ENCODE peak calls at places on chromosomes 2 and 18, in five cellular contexts. U is amniotic stem cell; Z is mesendoderm; J is activated CD8-positive, alpha-beta memory T cell treated with anti-CD3 and anti-CD28 coated beads, Interleukin-2, amount 10 ng/mL, durations not matched to agents 7 days and 5 days; X is MV-4-11. L is an unnamed sample.

GRCh38 chr2:217947341-217948316 is 55.2 kb downstream of the TNS1 start:
- DNase-seq in J (no peak), X (no peak), U (no peak), Z (peak), L (no peak)

GRCh38 chr18:57353940-57354461 is 1.6 kb downstream of the ST8SIA3 start:
- DNase-seq in U (no peak), Z (peak), X (no peak), J (no peak), L (no peak)

GRCh38 chr18:25349926-25350560 is 1.9 kb downstream of the ZNF521 start:
- DNase-seq in X (no peak), J (no peak), Z (peak), U (no peak), L (no peak)

GRCh38 chr18:49544362-49544761 is 17.5 kb upstream of the LIPG start:
- DNase-seq in U (no peak), J (no peak), X (no peak), Z (no peak), L (no peak)

GRCh38 chr2:226334981-226335720 is 464.5 kb downstream of the IRS1 start:
- DNase-seq in Z (no peak), U (no peak), J (no peak), X (no peak), L (no peak)

GRCh38 chr2:75410702-75411101 is 150.0 kb downstream of the EVA1A start:
- DNase-seq in J (no peak), X (no peak), Z (no peak), U (no peak), L (no peak)

GRCh38 chr18:51273435-51273834 is 76.0 kb upstream of the MEX3C start:
- DNase-seq in X (no peak), J (no peak), U (no peak), Z (peak), L (no peak)

GRCh38 chr18:49135871-49136270 is 185.1 kb upstream of the SMAD7 start:
- DNase-seq in J (no peak), X (peak), U (no peak), Z (peak), L (no peak)

GRCh38 chr18:60568211-60568610 is 195.6 kb upstream of the MC4R start:
- DNase-seq in U (no peak), J (no peak), Z (no peak), X (peak), L (no peak)

GRCh38 chr2:79723830-79724229 is 211.0 kb downstream of the CTNNA2 start:
- DNase-seq in U (peak), X (no peak), J (no peak), Z (no peak), L (peak)

GRCh38 chr2:130185896-130186295 is 3.8 kb downstream of the MZT2B start:
- DNase-seq in U (no peak), J (no peak), Z (no peak), X (no peak), L (no peak)

GRCh38 chr18:48216639-48217280 is 192.4 kb downstream of the ZBTB7C start:
- DNase-seq in U (no peak), Z (no peak), X (no peak), J (no peak), L (no peak)

GRCh38 chr2:221747289-221747972 is 175.3 kb upstream of the EPHA4 start:
- DNase-seq in Z (no peak), X (peak), J (no peak), U (no peak), L (no peak)

GRCh38 chr2:100610381-100610831 is 47.6 kb downstream of the PDCL3 start:
- DNase-seq in Z (peak), J (peak), U (no peak), X (peak), L (peak)

GRCh38 chr2:173750332-173750731 is 214.8 kb downstream of the SP3 start:
- DNase-seq in J (no peak), X (no peak), Z (peak), U (no peak), L (no peak)

GRCh38 chr18:47594621-47595086 is 335.8 kb downstream of the SMAD2 start:
- DNase-seq in J (no peak), X (no peak), Z (no peak), U (no peak), L (no peak)

GRCh38 chr2:20931346-20931745 is 108.4 kb upstream of the LDAH start:
- DNase-seq in Z (no peak), X (no peak), U (no peak), J (no peak), L (no peak)

GRCh38 chr2:181876614-181877063 is 14.9 kb upstream of the ITPRID2 start:
- DNase-seq in U (no peak), Z (no peak), J (no peak), X (peak), L (no peak)

GRCh38 chr2:113685471-113685870 is 58.4 kb downstream of the RABL2A start:
- DNase-seq in X (no peak), U (no peak), J (no peak), Z (no peak), L (no peak)

GRCh38 chr2:12603781-12604180 is 113.0 kb upstream of the TRIB2 start:
- DNase-seq in U (no peak), J (no peak), Z (no peak), X (no peak), L (no peak)

GRCh38 chr2:239395524-239395923 is 5.3 kb downstream of the HDAC4 start:
- DNase-seq in J (no peak), Z (no peak), X (no peak), U (no peak), L (no peak)

GRCh38 chr2:51006641-51007040 is 25.3 kb downstream of the NRXN1 start:
- DNase-seq in U (no peak), X (no peak), J (no peak), Z (no peak), L (no peak)

GRCh38 chr2:26693287-26693849 is 846 bp downstream of the KCNK3 start:
- DNase-seq in U (no peak), X (no peak), Z (no peak), J (no peak), L (no peak)

GRCh38 chr2:172350844-172351480 is 76.4 kb upstream of the ITGA6 start:
- DNase-seq in Z (no peak), X (peak), J (no peak), U (no peak), L (no peak)

GRCh38 chr2:13413989-13414388 is 697.3 kb downstream of the TRIB2 start:
- DNase-seq in X (no peak), Z (peak), J (no peak), U (no peak), L (no peak)

GRCh38 chr2:179579744-179580143 is 281.7 kb downstream of the ZNF385B start:
- DNase-seq in Z (no peak), J (no peak), X (no peak), U (no peak), L (no peak)

GRCh38 chr2:60383421-60384117 is 169.9 kb downstream of the BCL11A start:
- DNase-seq in U (no peak), Z (no peak), J (no peak), X (peak), L (no peak)

GRCh38 chr2:152635635-152636298 is 81.5 kb downstream of the PRPF40A start:
- DNase-seq in X (peak), Z (peak), J (peak), U (peak), L (peak)

GRCh38 chr2:2107627-2108026 is 223.4 kb downstream of the MYT1L start:
- DNase-seq in X (no peak), U (no peak), J (no peak), Z (no peak), L (no peak)

GRCh38 chr18:26617151-26617554 is 68.8 kb upstream of the KCTD1 start:
- DNase-seq in Z (peak), U (peak), X (no peak), J (no peak), L (no peak)

GRCh38 chr2:197307933-197308521 is 2.6 kb downstream of the ANKRD44 start:
- DNase-seq in U (no peak), Z (no peak), X (peak), J (peak), L (no peak)

GRCh38 chr2:69995511-69995910 is 34.1 kb upstream of the ASPRV1 start:
- DNase-seq in X (no peak), U (no peak), J (peak), Z (no peak), L (no peak)

GRCh38 chr2:172461591-172462392 is 34.4 kb downstream of the ITGA6 start:
- DNase-seq in U (no peak), X (peak), Z (peak), J (peak), L (no peak)

GRCh38 chr18:27843783-27844415 is 333.0 kb downstream of the CDH2 start:
- DNase-seq in Z (peak), U (no peak), X (no peak), J (no peak), L (no peak)

GRCh38 chr2:105454801-105455485 is 56.1 kb upstream of the FHL2 start:
- DNase-seq in Z (peak), U (peak), J (no peak), X (peak), L (peak)

GRCh38 chr2:119248311-119248710 is 24.7 kb downstream of the STEAP3 start:
- DNase-seq in X (no peak), J (no peak), Z (no peak), U (no peak), L (no peak)